ENCODE peak calls at places on chromosomes 11 and 22, in eight cellular contexts. K is AG10803, X is hepatocyte, C is astrocyte of the cerebellum, S is progenitor cell of endocrine pancreas, A is Calu3, Y is tibial nerve, E is fibroblast of mammary gland. Q is an unnamed sample.

GRCh38 chr22:24402460-24403192 is 24.8 kb upstream of the ADORA2A start:
- DNase-seq in K (peak), X (peak), C (peak), S (no peak), A (peak), Y (peak), E (peak), Q (no peak)

GRCh38 chr11:1178201-1178885 is 20.6 kb downstream of the MUC5AC start:
- DNase-seq in K (no peak), X (no peak), C (no peak), S (no peak), A (no peak), Y (no peak), E (no peak), Q (no peak)

GRCh38 chr11:118623291-118623655 is 15.9 kb downstream of the PHLDB1 start:
- DNase-seq in K (peak), X (no peak), C (no peak), S (no peak), A (peak), Y (no peak), E (no peak), Q (no peak)

GRCh38 chr11:12723410-12724297 is 49.4 kb downstream of the TEAD1 start:
- DNase-seq in K (no peak), X (peak), C (no peak), S (no peak), A (peak), Y (no peak), E (peak), Q (no peak)

GRCh38 chr11:118401880-118402590 is 629 bp downstream of the ATP5MG start:
- DNase-seq in K (peak), X (peak), C (peak), S (no peak), A (no peak), Y (no peak), E (peak), Q (no peak)

GRCh38 chr11:31106963-31107576 is 262.5 kb downstream of the DCDC1 start:
- DNase-seq in K (peak), X (peak), C (peak), S (peak), A (peak), Y (peak), E (peak), Q (no peak)

GRCh38 chr11:67605231-67606011 is 1.3 kb upstream of the NDUFV1 start:
- DNase-seq in K (no peak), X (peak), C (no peak), S (no peak), A (no peak), Y (no peak), E (no peak), Q (no peak)

GRCh38 chr11:132941024-132941646 is 591.2 kb downstream of the OPCML start:
- DNase-seq in K (peak), X (peak), C (peak), S (no peak), A (no peak), Y (peak), E (peak), Q (no peak)

GRCh38 chr11:35711924-35712323 is 49.3 kb downstream of the TRIM44 start:
- DNase-seq in K (no peak), X (no peak), C (no peak), S (no peak), A (no peak), Y (no peak), E (no peak), Q (no peak)

GRCh38 chr11:69024509-69024908 is 11.5 kb upstream of the MRGPRF start:
- DNase-seq in K (no peak), X (no peak), C (no peak), S (no peak), A (no peak), Y (no peak), E (no peak), Q (no peak)

GRCh38 chr22:49381595-49382450 is 445.9 kb downstream of the BRD1 start:
- DNase-seq in K (no peak), X (no peak), C (no peak), S (no peak), A (no peak), Y (no peak), E (no peak), Q (peak)

GRCh38 chr22:23180301-23180892 is at the start of gene BCR:
- DNase-seq in K (peak), X (peak), C (no peak), S (peak), A (peak), Y (peak), E (peak), Q (no peak)

GRCh38 chr11:44708063-44708462 is 18.7 kb upstream of the TSPAN18 start:
- DNase-seq in K (peak), X (no peak), C (no peak), S (no peak), A (no peak), Y (no peak), E (peak), Q (no peak)

GRCh38 chr11:11580831-11581492 is 40.8 kb downstream of the GALNT18 start:
- DNase-seq in K (no peak), X (no peak), C (no peak), S (no peak), A (no peak), Y (no peak), E (no peak), Q (peak)

GRCh38 chr22:26357813-26358212 is 71.2 kb upstream of the ASPHD2 start:
- DNase-seq in K (no peak), X (no peak), C (no peak), S (no peak), A (no peak), Y (no peak), E (no peak), Q (no peak)

GRCh38 chr22:45878051-45878764 is 98.8 kb downstream of the WNT7B start:
- DNase-seq in K (no peak), X (no peak), C (no peak), S (peak), A (no peak), Y (no peak), E (no peak), Q (no peak)

GRCh38 chr11:103067118-103067517 is 24.8 kb downstream of the DCUN1D5 start:
- DNase-seq in K (no peak), X (no peak), C (no peak), S (no peak), A (no peak), Y (no peak), E (no peak), Q (no peak)

GRCh38 chr11:96465537-96465936 is 75.7 kb downstream of the JRKL start:
- DNase-seq in K (no peak), X (no peak), C (no peak), S (no peak), A (no peak), Y (no peak), E (no peak), Q (no peak)

GRCh38 chr22:37021710-37022482 is 2.4 kb downstream of the MPST start:
- DNase-seq in K (peak), X (peak), C (no peak), S (no peak), A (peak), Y (peak), E (peak), Q (no peak)

GRCh38 chr22:25700996-25701815 is 40.8 kb upstream of the MYO18B start:
- DNase-seq in K (peak), X (peak), C (no peak), S (no peak), A (no peak), Y (peak), E (peak), Q (no peak)

GRCh38 chr22:36775589-36775965 is 342 bp downstream of the IFT27 start:
- DNase-seq in K (peak), X (peak), C (no peak), S (peak), A (peak), Y (no peak), E (peak), Q (no peak)

DNA sequence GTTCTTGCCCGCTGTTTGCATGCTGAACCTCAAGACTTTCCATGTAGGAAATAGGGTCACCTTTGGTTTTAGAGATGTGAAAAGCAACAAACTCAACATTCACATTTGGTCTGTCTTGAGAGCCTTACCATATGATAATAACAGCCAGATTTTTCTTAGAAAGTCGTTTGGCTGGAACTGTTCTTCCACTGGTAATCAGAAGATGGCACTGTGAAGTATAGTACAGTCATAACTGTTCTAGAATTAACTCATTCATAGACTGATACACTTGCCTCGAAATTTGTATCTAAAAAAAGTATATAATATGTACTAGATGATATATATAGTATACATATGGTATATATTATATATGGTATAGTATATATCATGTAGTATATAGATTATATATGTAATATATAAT is 12.3 kb downstream of the LUZP2 start:
- DNase-seq in K (no peak), X (no peak), C (no peak), S (no peak), A (no peak), Y (no peak), E (no peak), Q (no peak)
- TF ChIP-seq CTCF in K (no peak), X (peak), C (peak), S (no peak), A (peak), Y (no peak), E (no peak), Q (peak)

GRCh38 chr11:115792903-115793302 is 288.7 kb upstream of the CADM1 start:
- DNase-seq in K (no peak), X (no peak), C (no peak), S (no peak), A (no peak), Y (no peak), E (no peak), Q (no peak)
- TF ChIP-seq CTCF in K (no peak), X (no peak), C (no peak), S (no peak), A (no peak), Y (no peak), E (no peak), Q (no peak)

GRCh38 chr11:61968758-61969390 is 1.4 kb upstream of the FTH1 start:
- DNase-seq in K (no peak), X (no peak), C (no peak), S (no peak), A (no peak), Y (no peak), E (no peak), Q (no peak)
- TF ChIP-seq CTCF in K (no peak), X (no peak), C (no peak), S (no peak), A (no peak), Y (no peak), E (no peak), Q (no peak)

GRCh38 chr11:5600374-5600851 is 4.0 kb downstream of the TRIM6 start:
- DNase-seq in K (peak), X (peak), C (peak), S (peak), A (peak), Y (peak), E (peak), Q (no peak)
- TF ChIP-seq CTCF in K (peak), X (peak), C (peak), S (peak), A (peak), Y (peak), E (peak), Q (peak)

GRCh38 chr11:86408845-86409244 is 34.2 kb downstream of the CCDC81 start:
- DNase-seq in K (no peak), X (no peak), C (no peak), S (no peak), A (no peak), Y (no peak), E (no peak), Q (no peak)
- TF ChIP-seq CTCF in K (peak), X (no peak), C (peak), S (peak), A (no peak), Y (no peak), E (peak), Q (peak)